ENCODE peak calls at places on chromosome 19, in four cellular contexts. F is right lobe of liver, Z is esophagus squamous epithelium, T is GM12891. I is an unnamed sample.

GRCh38 chr19:41930926-41931592 is 2.8 kb upstream of the ERFL start:
- DNase-seq in F (no peak), Z (no peak), T (no peak), I (no peak)

GRCh38 chr19:3409346-3410064 is 43.1 kb downstream of the NFIC start:
- DNase-seq in F (peak), Z (no peak), T (no peak), I (peak)

GRCh38 chr19:1101337-1101698 is 2.5 kb upstream of the GPX4 start:
- DNase-seq in F (no peak), Z (no peak), T (no peak), I (no peak)

GRCh38 chr19:3665681-3666544 is 34.4 kb downstream of the PIP5K1C start:
- DNase-seq in F (peak), Z (no peak), T (peak), I (peak)

GRCh38 chr19:23999821-24000610 is 85.3 kb downstream of the ZNF726 start:
- DNase-seq in F (no peak), Z (no peak), T (no peak), I (no peak)

GRCh38 chr19:41906916-41907680 is 21.2 kb downstream of the ERFL start:
- DNase-seq in F (no peak), Z (no peak), T (no peak), I (no peak)

GRCh38 chr19:3986260-3987041 is 1.2 kb upstream of the EEF2 start:
- DNase-seq in F (no peak), Z (no peak), T (peak), I (no peak)

GRCh38 chr19:5130371-5131030 is 161.6 kb downstream of the KDM4B start:
- DNase-seq in F (no peak), Z (no peak), T (peak), I (no peak)

GRCh38 chr19:19475845-19476828 is 39.2 kb downstream of the TSSK6 start:
- DNase-seq in F (no peak), Z (no peak), T (no peak), I (no peak)

GRCh38 chr19:42255766-42256750 is 1.1 kb upstream of the ERF start:
- DNase-seq in F (peak), Z (no peak), T (no peak), I (no peak)

GRCh38 chr19:1408300-1409203 is 1.2 kb downstream of the DAZAP1 start:
- DNase-seq in F (peak), Z (no peak), T (no peak), I (peak)

GRCh38 chr19:19096641-19097627 is 33.1 kb downstream of the SLC25A42 start:
- DNase-seq in F (peak), Z (no peak), T (no peak), I (no peak)

GRCh38 chr19:35153701-35154534 is 617 bp upstream of the FXYD5 start:
- DNase-seq in F (peak), Z (no peak), T (peak), I (no peak)

GRCh38 chr19:46979770-46980105 is 39.9 kb upstream of the NPAS1 start:
- DNase-seq in F (no peak), Z (no peak), T (no peak), I (no peak)

GRCh38 chr19:1622007-1622406 is 16.7 kb upstream of the UQCR11 start:
- DNase-seq in F (no peak), Z (no peak), T (no peak), I (no peak)

GRCh38 chr19:1860133-1860775 is 3.1 kb downstream of the KLF16 start:
- DNase-seq in F (peak), Z (no peak), T (no peak), I (no peak)

DNA sequence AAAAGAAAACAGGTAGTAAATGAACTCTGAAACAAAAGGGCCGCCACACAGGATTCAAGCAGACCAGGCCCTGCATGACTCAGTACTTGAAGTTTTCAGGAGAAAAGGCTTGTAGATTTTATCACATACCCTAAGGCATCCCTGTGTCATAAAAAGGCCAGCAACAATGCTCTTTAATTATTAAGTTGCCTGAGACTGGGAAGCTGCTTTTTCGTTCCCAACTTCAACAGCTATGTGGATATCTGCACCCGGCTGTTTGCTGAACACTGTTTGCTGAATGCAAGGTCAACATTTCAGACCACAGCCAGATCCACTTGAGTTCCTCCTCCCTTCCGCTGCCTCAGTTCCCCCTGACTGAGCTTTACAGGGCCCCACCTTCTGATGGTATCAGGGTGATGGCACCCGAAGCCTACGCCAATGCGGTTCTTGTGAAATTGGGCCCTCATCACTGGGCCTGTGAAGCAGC is 6.1 kb upstream of the ECH1 start:
- DNase-seq in F (peak), Z (no peak), T (no peak), I (no peak)
- TF ChIP-seq POLR2A in F (no peak), Z (no peak), T (no peak), I (no peak)

GRCh38 chr19:17500447-17501198 is 10.8 kb upstream of the PGLS start:
- DNase-seq in F (no peak), Z (no peak), T (no peak), I (no peak)
- TF ChIP-seq POLR2A in F (no peak), Z (no peak), T (no peak), I (no peak)

DNA sequence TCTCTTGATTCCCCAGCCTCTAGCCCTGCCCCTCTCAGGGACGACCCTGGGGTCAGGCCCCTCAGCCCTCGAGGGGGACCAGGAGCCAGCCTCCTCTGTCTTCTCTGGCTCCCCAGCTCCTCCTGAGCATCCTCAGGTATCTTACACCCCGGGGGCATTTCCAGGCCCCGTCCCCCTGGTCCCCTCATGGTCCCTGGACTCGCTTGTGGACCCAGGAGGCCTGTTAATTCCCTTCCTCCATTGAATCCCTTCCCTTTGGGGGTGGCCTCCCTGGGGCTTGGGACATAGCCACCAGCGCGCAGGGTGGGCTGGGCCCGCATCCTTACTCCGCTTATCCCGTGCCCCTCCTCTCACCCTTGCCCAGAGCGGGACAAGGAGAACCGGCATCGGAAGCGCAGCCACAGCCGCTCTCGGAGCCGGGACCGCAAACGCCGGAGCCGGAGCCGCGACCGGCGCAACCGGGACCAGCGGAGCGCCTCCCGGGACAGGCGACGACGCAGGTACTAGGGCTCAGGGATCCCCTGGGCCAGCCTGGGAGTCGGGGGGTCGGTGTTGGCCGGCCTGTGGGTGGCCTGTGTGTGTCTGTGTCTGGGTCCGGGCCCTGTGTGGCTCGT is 4.1 kb downstream of the U2AF2 start:
- DNase-seq in F (peak), Z (no peak), T (no peak), I (no peak)
- TF ChIP-seq POLR2A in F (no peak), Z (no peak), T (no peak), I (no peak)

DNA sequence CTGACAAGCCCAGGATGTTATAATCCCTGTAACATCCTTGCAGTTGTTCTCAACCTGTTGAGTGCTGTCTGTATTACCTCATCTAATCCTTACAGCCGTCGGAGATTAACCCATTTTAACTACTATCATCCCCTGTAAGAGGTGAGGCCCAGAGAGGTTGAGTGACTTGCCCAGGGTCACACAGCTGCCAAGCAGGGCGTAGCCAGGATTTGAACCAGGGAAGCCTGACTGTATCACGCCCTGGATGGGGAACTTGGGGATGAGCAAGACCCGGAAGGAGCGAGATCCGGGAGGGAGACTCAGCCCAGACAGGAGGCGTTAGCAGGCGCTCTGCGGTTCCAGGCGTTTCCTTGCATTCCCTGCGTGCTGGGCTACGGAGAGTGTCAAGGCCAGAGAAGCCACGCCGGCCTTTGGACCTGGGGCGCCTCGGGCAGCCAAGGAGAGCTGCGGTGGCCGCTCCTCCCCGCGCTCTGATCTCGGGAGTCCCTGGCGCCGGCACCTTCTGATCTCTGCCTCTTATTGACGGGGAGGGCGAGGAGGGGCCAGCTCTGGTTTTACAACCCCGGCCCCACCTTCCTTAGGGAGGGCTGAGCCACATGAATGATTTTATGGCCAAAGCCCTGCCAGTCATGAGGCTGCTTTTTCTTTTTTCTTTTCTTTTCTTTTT is 6.2 kb downstream of the SULT2B1 start:
- DNase-seq in F (no peak), Z (no peak), T (no peak), I (no peak)
- TF ChIP-seq POLR2A in F (no peak), Z (no peak), T (no peak), I (no peak)

GRCh38 chr19:48481191-48481500 is 12.0 kb downstream of the CYTH2 start:
- DNase-seq in F (no peak), Z (no peak), T (no peak), I (no peak)

GRCh38 chr19:48481846-48482639 is 12.9 kb downstream of the CYTH2 start:
- DNase-seq in F (no peak), Z (no peak), T (no peak), I (no peak)

GRCh38 chr19:48487544-48487943 is 18.4 kb downstream of the CYTH2 start:
- DNase-seq in F (no peak), Z (no peak), T (no peak), I (no peak)

GRCh38 chr19:48484931-48485612 is 15.9 kb downstream of the CYTH2 start:
- DNase-seq in F (no peak), Z (no peak), T (no peak), I (no peak)

GRCh38 chr19:48484247-48484893 is 15.2 kb downstream of the CYTH2 start:
- DNase-seq in F (no peak), Z (no peak), T (no peak), I (no peak)
- TF ChIP-seq POLR2A in F (no peak), Z (no peak), T (no peak), I (no peak)

GRCh38 chr19:54160182-54160811 is 776 bp upstream of the LENG1 start:
- DNase-seq in F (no peak), Z (no peak), T (no peak), I (no peak)
- TF ChIP-seq POLR2A in F (no peak), Z (peak), T (peak), I (no peak)

GRCh38 chr19:18086590-18087138 is at the start of gene IL12RB1:
- DNase-seq in F (no peak), Z (no peak), T (peak), I (no peak)
- TF ChIP-seq POLR2A in F (no peak), Z (no peak), T (peak), I (no peak)

GRCh38 chr19:49533551-49534488 is 6.0 kb downstream of the RCN3 start:
- DNase-seq in F (peak), Z (peak), T (peak), I (peak)
- TF ChIP-seq POLR2A in F (no peak), Z (no peak), T (no peak), I (no peak)

GRCh38 chr19:28881616-28882015 is 331.3 kb downstream of the UQCRFS1 start:
- DNase-seq in F (no peak), Z (no peak), T (no peak), I (no peak)

GRCh38 chr19:28883241-28883693 is 329.7 kb downstream of the UQCRFS1 start:
- DNase-seq in F (no peak), Z (no peak), T (no peak), I (peak)

GRCh38 chr19:28884786-28885476 is 328.0 kb downstream of the UQCRFS1 start:
- DNase-seq in F (no peak), Z (no peak), T (no peak), I (no peak)

GRCh38 chr19:28880735-28881401 is 332.1 kb downstream of the UQCRFS1 start:
- DNase-seq in F (no peak), Z (no peak), T (no peak), I (no peak)

DNA sequence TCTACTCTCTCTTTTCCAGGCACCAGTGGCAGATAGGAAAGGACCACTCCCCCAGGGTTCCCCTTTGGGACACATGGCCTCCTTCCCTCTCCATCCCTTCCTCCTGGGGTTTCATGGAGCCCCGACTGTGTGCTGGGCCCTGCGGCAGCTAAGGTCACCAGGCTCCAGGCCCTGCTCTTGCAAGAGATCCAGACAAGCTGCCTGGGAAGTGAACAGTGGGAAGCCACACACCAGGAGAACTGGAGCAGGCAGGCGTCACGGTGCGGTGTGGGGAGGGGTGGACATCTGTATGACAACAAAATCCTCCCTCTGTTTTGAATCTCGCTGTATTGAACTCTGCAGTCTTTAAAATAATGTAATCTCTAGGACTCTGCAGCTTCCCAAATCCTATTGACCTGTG is 330.1 kb downstream of the UQCRFS1 start:
- DNase-seq in F (no peak), Z (no peak), T (no peak), I (no peak)
- TF ChIP-seq POLR2A in F (no peak), Z (no peak), T (no peak), I (no peak)

GRCh38 chr19:55606471-55606787 is 982 bp downstream of the ZNF865 start:
- DNase-seq in F (no peak), Z (no peak), T (no peak), I (no peak)

GRCh38 chr19:55603581-55604292 is 1.7 kb upstream of the ZNF865 start:
- DNase-seq in F (no peak), Z (no peak), T (no peak), I (no peak)

GRCh38 chr19:55605637-55606470 is at the start of gene ZNF865:
- DNase-seq in F (peak), Z (no peak), T (no peak), I (peak)

GRCh38 chr19:55606817-55607216 is 1.4 kb downstream of the ZNF865 start:
- DNase-seq in F (no peak), Z (no peak), T (no peak), I (no peak)

DNA sequence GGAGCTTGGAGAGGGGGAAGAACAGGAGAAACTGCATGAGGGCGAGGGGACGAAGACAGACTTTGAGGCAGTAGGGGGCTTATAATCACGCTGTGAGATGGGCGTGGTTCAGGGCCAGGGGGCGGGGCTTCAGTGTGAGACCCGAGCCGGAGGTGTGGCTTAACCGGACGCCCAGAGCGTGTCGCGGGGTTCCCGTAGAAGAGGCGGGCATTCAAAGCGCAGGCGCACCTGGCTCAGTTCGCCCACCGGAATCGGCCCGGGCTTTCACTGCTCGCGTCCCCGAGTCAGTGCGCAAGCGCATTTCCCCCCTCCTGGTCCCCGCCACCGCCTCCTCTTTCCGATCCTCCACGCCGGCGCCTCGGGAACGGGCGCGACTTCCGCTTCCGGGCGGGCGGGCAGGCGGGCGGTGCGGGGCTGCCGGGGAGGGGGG is 225 bp upstream of the ZNF865 start:
- DNase-seq in F (peak), Z (peak), T (peak), I (peak)
- TF ChIP-seq POLR2A in F (no peak), Z (peak), T (no peak), I (no peak)

I was measured in gastrocnemius medialis.